ENCODE peak calls at places on chromosomes 6 and 20, in nine cellular contexts. A is prostate gland, E is HepG2, Y is HCT116, T is breast epithelium, U is upper lobe of left lung, X is H1, Z is vagina, C is GM23338. S is an unnamed sample.

GRCh38 chr6:130020106-130020851 is 1.9 kb downstream of the L3MBTL3 start:
- DNase-seq in A (peak; percentile 13), E (no peak), Y (no peak), T (no peak), U (peak; percentile 44), X (peak; percentile 60), Z (no peak), C (peak; percentile 35), S (peak; percentile 49)

GRCh38 chr6:69948479-69949114 is 82.2 kb downstream of the COL19A1 start:
- DNase-seq in A (no peak), E (no peak), Y (no peak), T (no peak), U (no peak), X (no peak), Z (no peak), C (no peak), S (no peak)

GRCh38 chr20:13670160-13670559 is 31.4 kb upstream of the TASP1 start:
- DNase-seq in A (no peak), E (no peak), Y (no peak), T (no peak), U (no peak), X (peak; percentile 28), Z (no peak), C (peak; percentile 42), S (no peak)

GRCh38 chr6:37369321-37370196 is 15.8 kb downstream of the RNF8 start:
- DNase-seq in A (no peak), E (peak; percentile 86), Y (no peak), T (no peak), U (peak; percentile 38), X (no peak), Z (no peak), C (no peak), S (no peak)

GRCh38 chr20:1465470-1466210 is 1.0 kb downstream of the NSFL1C start:
- DNase-seq in A (no peak), E (no peak), Y (no peak), T (no peak), U (no peak), X (peak; percentile 11), Z (peak; percentile 3), C (peak; percentile 6), S (no peak)

GRCh38 chr6:116530436-116530835 is 15.0 kb downstream of the TRAPPC3L start:
- DNase-seq in A (no peak), E (peak; percentile 14), Y (no peak), T (no peak), U (no peak), X (no peak), Z (no peak), C (no peak), S (no peak)

GRCh38 chr20:21241400-21241799 is 61.7 kb upstream of the XRN2 start:
- DNase-seq in A (no peak), E (no peak), Y (no peak), T (no peak), U (no peak), X (no peak), Z (no peak), C (no peak), S (no peak)

GRCh38 chr20:25676164-25676809 is 20.4 kb downstream of the ZNF337 start:
- DNase-seq in A (no peak), E (peak; percentile 52), Y (no peak), T (no peak), U (no peak), X (no peak), Z (no peak), C (no peak), S (no peak)

GRCh38 chr6:40347571-40348011 is 239.6 kb downstream of the LRFN2 start:
- DNase-seq in A (peak; percentile 0), E (no peak), Y (no peak), T (no peak), U (peak; percentile 15), X (peak; percentile 55), Z (no peak), C (peak; percentile 55), S (no peak)

GRCh38 chr6:17281100-17281496 is at the start of gene RBM24:
- DNase-seq in A (peak; percentile 40), E (peak; percentile 66), Y (peak; percentile 51), T (no peak), U (peak; percentile 39), X (peak; percentile 82), Z (no peak), C (peak; percentile 80), S (peak; percentile 82)

GRCh38 chr20:46307139-46307998 is 929 bp downstream of the CDH22 start:
- DNase-seq in A (peak; percentile 38), E (peak; percentile 44), Y (no peak), T (no peak), U (peak; percentile 59), X (peak; percentile 89), Z (no peak), C (peak; percentile 92), S (peak; percentile 50)

GRCh38 chr6:48664850-48665249 is 553.9 kb upstream of the PTCHD4 start:
- DNase-seq in A (no peak), E (no peak), Y (no peak), T (no peak), U (no peak), X (no peak), Z (no peak), C (no peak), S (no peak)

GRCh38 chr6:140124498-140124897 is 750.0 kb upstream of the CITED2 start:
- DNase-seq in A (no peak), E (peak; percentile 9), Y (no peak), T (no peak), U (no peak), X (no peak), Z (no peak), C (no peak), S (peak; percentile 44)

DNA sequence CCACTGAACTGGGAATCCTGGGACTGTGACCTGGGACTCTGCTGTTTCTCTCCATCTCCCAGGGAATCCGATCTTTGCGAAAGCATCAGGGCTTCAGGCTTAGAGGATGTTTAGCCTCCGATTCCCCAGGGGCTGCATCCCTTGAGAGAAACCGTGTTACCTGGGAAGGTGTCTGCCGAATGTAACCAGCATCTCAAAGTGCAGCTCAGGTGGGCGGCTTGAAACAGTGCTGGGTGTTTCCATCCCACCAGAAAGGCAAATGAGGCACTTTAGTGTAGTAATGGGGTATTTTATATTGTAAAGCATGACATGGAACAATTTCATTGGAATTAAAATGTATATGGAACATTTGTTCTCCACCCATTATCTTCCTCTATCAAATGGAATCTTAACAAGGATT is 15.2 kb downstream of the CDH4 start:
- DNase-seq in A (no peak), E (no peak), Y (no peak), T (no peak), U (no peak), X (no peak), Z (no peak), C (no peak), S (no peak)
- TF ChIP-seq POLR2AphosphoS5 in A (no peak), E (no peak), Y (no peak), T (no peak), U (no peak), X (no peak), Z (no peak), C (no peak), S (no peak)

DNA sequence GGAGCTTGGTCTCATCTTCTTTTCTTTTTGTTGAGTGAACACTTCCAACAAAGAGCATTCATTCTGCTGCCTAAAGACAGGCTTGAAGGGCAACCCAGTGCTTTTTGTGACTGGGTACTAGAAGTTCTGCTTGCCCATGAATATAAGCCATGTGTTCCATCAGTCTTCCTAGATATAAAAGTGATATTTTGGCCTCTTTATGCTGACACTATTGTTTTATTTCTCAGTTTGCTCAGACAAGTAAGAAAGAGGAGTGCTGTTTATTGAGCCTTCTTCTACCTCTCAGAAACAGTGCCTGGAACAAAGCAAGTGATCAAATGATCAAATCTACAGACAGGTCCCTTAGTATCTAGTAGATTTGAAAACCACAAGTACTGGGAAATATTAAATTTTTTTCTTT is 2.4 kb upstream of the DTNBP1 start:
- DNase-seq in A (no peak), E (no peak), Y (no peak), T (no peak), U (no peak), X (no peak), Z (no peak), C (no peak), S (no peak)
- H3K4me3 ChIP-seq in A (no peak overlapping the region), E (no peak overlapping the region), Y (no peak overlapping the region), T (no peak overlapping the region), U (no peak overlapping the region), X (no peak overlapping the region), Z (no peak overlapping the region), C (no peak overlapping the region), S (no peak overlapping the region)

GRCh38 chr6:56220078-56220477 is 27.3 kb downstream of the COL21A1 start:
- DNase-seq in A (peak; percentile 8), E (no peak), Y (no peak), T (no peak), U (no peak), X (no peak), Z (no peak), C (no peak), S (no peak)

GRCh38 chr6:56223995-56224394 is 23.4 kb downstream of the COL21A1 start:
- DNase-seq in A (no peak), E (no peak), Y (no peak), T (no peak), U (no peak), X (no peak), Z (no peak), C (no peak), S (no peak)

GRCh38 chr6:56226946-56227879 is 20.2 kb downstream of the COL21A1 start:
- DNase-seq in A (no peak), E (no peak), Y (no peak), T (no peak), U (no peak), X (no peak), Z (no peak), C (no peak), S (no peak)

DNA sequence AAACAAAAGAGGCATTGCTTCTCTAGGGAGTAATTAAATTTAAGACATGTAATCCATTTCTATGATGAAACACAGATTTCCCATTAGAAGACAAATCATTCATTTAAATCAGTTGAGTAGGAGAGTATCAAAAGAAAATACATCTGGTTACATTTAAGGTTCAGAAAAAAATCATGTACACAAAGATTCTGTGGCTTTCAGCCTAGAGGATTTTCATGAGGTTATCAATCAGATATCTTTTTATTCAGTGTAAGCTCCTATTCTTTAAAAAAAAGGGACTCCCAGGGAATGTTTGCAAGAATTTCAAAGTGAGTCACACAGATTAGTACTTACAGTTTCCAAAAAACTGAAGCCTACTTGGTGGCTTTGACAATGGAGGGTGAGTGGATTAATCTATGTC is 24.9 kb downstream of the COL21A1 start:
- DNase-seq in A (no peak), E (no peak), Y (no peak), T (no peak), U (no peak), X (no peak), Z (no peak), C (no peak), S (no peak)
- TF ChIP-seq POLR2AphosphoS5 in A (no peak), E (no peak), Y (no peak), T (no peak), U (no peak), X (no peak), Z (no peak), C (no peak), S (no peak)

GRCh38 chr20:44861547-44862006 is 23.9 kb upstream of the YWHAB start:
- DNase-seq in A (no peak), E (no peak), Y (no peak), T (no peak), U (no peak), X (peak; percentile 10), Z (no peak), C (no peak), S (no peak)

GRCh38 chr20:44862286-44862685 is 23.2 kb upstream of the YWHAB start:
- DNase-seq in A (no peak), E (no peak), Y (no peak), T (no peak), U (no peak), X (no peak), Z (no peak), C (no peak), S (no peak)

GRCh38 chr20:44863661-44864060 is 21.8 kb upstream of the YWHAB start:
- DNase-seq in A (no peak), E (no peak), Y (no peak), T (no peak), U (no peak), X (peak; percentile 14), Z (no peak), C (no peak), S (no peak)

GRCh38 chr20:44866703-44867335 is 18.7 kb upstream of the YWHAB start:
- DNase-seq in A (no peak), E (no peak), Y (no peak), T (no peak), U (no peak), X (no peak), Z (no peak), C (no peak), S (no peak)
- H3K4me3 ChIP-seq in A (no peak overlapping the region), E (no peak overlapping the region), Y (no peak overlapping the region), T (no peak overlapping the region), U (no peak overlapping the region), X (no peak overlapping the region), Z (no peak overlapping the region), C (no peak overlapping the region), S (no peak overlapping the region)

S was measured in transverse colon.